ENCODE peak calls at places on chromosomes 7 and 10, in eight cellular contexts. U, Y, I, C, W, T, K and H are unnamed samples.

GRCh38 chr10:47016564-47016963 is 105.3 kb downstream of the PTPN20 start:
- DNase-seq in Y (no peak), T (no peak), W (no peak), K (peak), I (no peak), C (no peak), U (no peak), H (no peak)

GRCh38 chr7:48312151-48312550 is 140.9 kb downstream of the ABCA13 start:
- DNase-seq in W (no peak), U (no peak), K (no peak), I (no peak), T (peak), Y (no peak), C (peak), H (no peak)

GRCh38 chr10:7436490-7437100 is 25.8 kb upstream of the SFMBT2 start:
- DNase-seq in W (no peak), U (peak), I (no peak), C (no peak), T (no peak), K (no peak), Y (no peak), H (no peak)

GRCh38 chr10:5449823-5450222 is 37.5 kb downstream of the NET1 start:
- DNase-seq in W (no peak), Y (no peak), T (peak), C (peak), K (no peak), I (no peak), U (peak), H (no peak)

GRCh38 chr10:29618341-29619171 is 16.2 kb downstream of the SVIL start:
- DNase-seq in Y (no peak), I (no peak), C (peak), W (no peak), T (no peak), K (peak), U (no peak), H (no peak)

GRCh38 chr7:141460781-141461715 is 90.2 kb upstream of the AGK start:
- DNase-seq in U (no peak), T (no peak), Y (no peak), K (no peak), C (no peak), W (no peak), I (no peak), H (peak)

GRCh38 chr10:56346845-56347415 is 14.1 kb downstream of the ZWINT start:
- DNase-seq in W (no peak), T (peak), Y (no peak), U (no peak), K (no peak), I (no peak), C (no peak), H (no peak)

GRCh38 chr10:5252177-5253037 is 55.8 kb downstream of the AKR1C4 start:
- DNase-seq in I (no peak), K (no peak), U (peak), W (no peak), C (peak), T (peak), Y (no peak), H (no peak)

GRCh38 chr10:131653140-131653539 is 247.7 kb upstream of the PPP2R2D start:
- DNase-seq in W (no peak), Y (no peak), I (no peak), U (no peak), T (no peak), C (no peak), K (no peak), H (no peak)

GRCh38 chr10:44382981-44383748 is 1.7 kb downstream of the CXCL12 start:
- DNase-seq in I (no peak), C (no peak), T (no peak), K (peak), W (no peak), Y (no peak), U (no peak), H (no peak)

GRCh38 chr10:91420868-91421267 is 10.7 kb downstream of the HECTD2 start:
- DNase-seq in Y (no peak), W (no peak), K (no peak), T (peak), U (peak), I (no peak), C (peak), H (no peak)

GRCh38 chr7:98276241-98276761 is 5.2 kb upstream of the BRI3 start:
- DNase-seq in W (no peak), K (no peak), U (no peak), Y (no peak), T (peak), C (peak), I (no peak), H (peak)

GRCh38 chr7:517848-518629 is 1.6 kb downstream of the PDGFA start:
- DNase-seq in T (peak), W (no peak), C (peak), U (peak), I (no peak), K (peak), Y (no peak), H (no peak)

GRCh38 chr7:100119701-100120517 is 475 bp downstream of the CNPY4 start:
- DNase-seq in C (peak), T (peak), I (peak), W (peak), Y (peak), U (peak), K (peak), H (no peak)

GRCh38 chr7:95209276-95209675 is 115.1 kb downstream of the PON1 start:
- DNase-seq in W (no peak), T (no peak), U (no peak), C (peak), Y (no peak), K (no peak), I (no peak), H (no peak)